ENCODE peak calls at places on chromosomes 5 and 9, in four cellular contexts. D, N, I and W are unnamed samples.

GRCh38 chr5:180084638-180085561 is 13.3 kb upstream of the RNF130 start:
- DNase-seq in D (no peak), N (no peak), I (no peak), W (peak)

GRCh38 chr9:107847977-107848376 is 358.4 kb upstream of the KLF4 start:
- DNase-seq in D (no peak), N (no peak), I (no peak), W (peak)

GRCh38 chr9:7185612-7186011 is 427.8 kb downstream of the KDM4C start:
- DNase-seq in D (peak), N (no peak), I (no peak), W (no peak)

GRCh38 chr5:57494104-57495098 is 11.8 kb upstream of the ACTBL2 start:
- DNase-seq in D (peak), N (no peak), I (no peak), W (peak)

GRCh38 chr9:136092741-136093140 is 2.3 kb downstream of the NACC2 start:
- DNase-seq in D (no peak), N (no peak), I (no peak), W (no peak)

GRCh38 chr9:126166866-126167265 is 159.8 kb upstream of the MVB12B start:
- DNase-seq in D (no peak), N (no peak), I (no peak), W (no peak)

GRCh38 chr5:150598046-150598445 is 42.4 kb upstream of the SYNPO start:
- DNase-seq in D (no peak), N (no peak), I (no peak), W (no peak)

GRCh38 chr5:145775893-145776444 is 59.2 kb downstream of the PRELID2 start:
- DNase-seq in D (peak), N (no peak), I (peak), W (no peak)

GRCh38 chr5:172791726-172792445 is 20.9 kb upstream of the DUSP1 start:
- DNase-seq in D (no peak), N (no peak), I (no peak), W (no peak)

GRCh38 chr5:3010301-3010952 is 258.9 kb upstream of the IRX2 start:
- DNase-seq in D (no peak), N (no peak), I (no peak), W (no peak)

GRCh38 chr5:74575741-74576538 is 64.6 kb downstream of the ENC1 start:
- DNase-seq in D (peak), N (peak), I (no peak), W (no peak)

GRCh38 chr9:20189871-20190270 is 401.0 kb upstream of the SLC24A2 start:
- DNase-seq in D (no peak), N (no peak), I (no peak), W (no peak)

GRCh38 chr5:132758406-132758805 is 11.2 kb downstream of the CCNI2 start:
- DNase-seq in D (no peak), N (no peak), I (no peak), W (no peak)

GRCh38 chr5:158163836-158164572 is 305.1 kb upstream of the CLINT1 start:
- DNase-seq in D (no peak), N (no peak), I (no peak), W (no peak)

GRCh38 chr5:172178301-172179031 is 9.6 kb downstream of the STK10 start:
- DNase-seq in D (no peak), N (no peak), I (no peak), W (no peak)

GRCh38 chr9:121725008-121725795 is 73.8 kb downstream of the DAB2IP start:
- DNase-seq in D (peak), N (no peak), I (no peak), W (peak)